ENCODE peak calls at places on chromosomes 16 and 17, in nine cellular contexts. Z is kidney, L is fibroblast of mammary gland, G is AG04449, I is HCT116, T is dorsolateral prefrontal cortex, N is colonic mucosa, C is K562, U is neural progenitor cell. H is an unnamed sample.

GRCh38 chr17:78356163-78356713 is 3.6 kb downstream of the SOCS3 start:
- DNase-seq in Z (peak), L (peak), G (no peak), I (no peak), T (no peak), N (peak), C (peak), U (peak), H (peak)

GRCh38 chr17:70171159-70171558 is 1.8 kb downstream of the KCNJ2 start:
- DNase-seq in Z (no peak), L (no peak), G (no peak), I (no peak), T (no peak), N (peak), C (no peak), U (no peak), H (no peak)

GRCh38 chr16:11354733-11355574 is 9.7 kb downstream of the RMI2 start:
- DNase-seq in Z (no peak), L (peak), G (no peak), I (no peak), T (no peak), N (no peak), C (peak), U (no peak), H (no peak)

GRCh38 chr17:37766951-37767350 is 22.1 kb upstream of the HNF1B start:
- DNase-seq in Z (no peak), L (no peak), G (no peak), I (no peak), T (no peak), N (no peak), C (no peak), U (no peak), H (no peak)

GRCh38 chr17:70208080-70208794 is 38.9 kb downstream of the KCNJ2 start:
- DNase-seq in Z (no peak), L (no peak), G (no peak), I (no peak), T (no peak), N (no peak), C (no peak), U (no peak), H (no peak)

GRCh38 chr16:89200850-89201466 is 621 bp upstream of the SLC22A31 start:
- DNase-seq in Z (peak), L (no peak), G (no peak), I (no peak), T (no peak), N (no peak), C (no peak), U (peak), H (peak)

GRCh38 chr16:65410801-65411200 is 288.9 kb upstream of the CDH11 start:
- DNase-seq in Z (no peak), L (peak), G (no peak), I (no peak), T (no peak), N (no peak), C (no peak), U (no peak), H (no peak)

GRCh38 chr16:72877374-72878028 is 170.4 kb downstream of the ZFHX3 start:
- DNase-seq in Z (no peak), L (peak), G (peak), I (peak), T (no peak), N (no peak), C (no peak), U (no peak), H (no peak)

GRCh38 chr16:86219655-86220445 is 290.5 kb upstream of the FOXF1 start:
- DNase-seq in Z (peak), L (peak), G (no peak), I (no peak), T (no peak), N (no peak), C (no peak), U (no peak), H (no peak)

GRCh38 chr17:11889266-11889665 is 108.0 kb downstream of the ZNF18 start:
- DNase-seq in Z (no peak), L (no peak), G (no peak), I (no peak), T (no peak), N (no peak), C (no peak), U (no peak), H (no peak)

GRCh38 chr16:81547194-81547918 is 102.7 kb downstream of the CMIP start:
- DNase-seq in Z (peak), L (no peak), G (no peak), I (no peak), T (no peak), N (no peak), C (no peak), U (no peak), H (no peak)

GRCh38 chr17:55441544-55441943 is 19.9 kb upstream of the MMD start:
- DNase-seq in Z (no peak), L (no peak), G (no peak), I (no peak), T (no peak), N (no peak), C (no peak), U (no peak), H (no peak)

GRCh38 chr16:88508376-88508867 is 55.3 kb downstream of the ZFPM1 start:
- DNase-seq in Z (no peak), L (no peak), G (no peak), I (no peak), T (no peak), N (no peak), C (peak), U (no peak), H (no peak)

GRCh38 chr16:85057948-85058347 is 30.4 kb downstream of the KIAA0513 start:
- DNase-seq in Z (no peak), L (no peak), G (no peak), I (no peak), T (no peak), N (no peak), C (no peak), U (no peak), H (no peak)

GRCh38 chr16:57123216-57123968 is 31.0 kb downstream of the CPNE2 start:
- DNase-seq in Z (no peak), L (no peak), G (no peak), I (no peak), T (no peak), N (no peak), C (peak), U (no peak), H (no peak)

GRCh38 chr17:8150194-8151119 is 1.7 kb downstream of the PER1 start:
- DNase-seq in Z (peak), L (no peak), G (no peak), I (no peak), T (no peak), N (no peak), C (no peak), U (no peak), H (no peak)

GRCh38 chr16:11016993-11017392 is 72.6 kb downstream of the CLEC16A start:
- DNase-seq in Z (no peak), L (peak), G (no peak), I (peak), T (no peak), N (peak), C (peak), U (no peak), H (no peak)

GRCh38 chr16:26053889-26054288 is 362.1 kb downstream of the HS3ST4 start:
- DNase-seq in Z (no peak), L (no peak), G (no peak), I (no peak), T (no peak), N (no peak), C (no peak), U (no peak), H (no peak)

GRCh38 chr17:80430446-80431245 is 15.7 kb downstream of the ENDOV start:
- DNase-seq in Z (peak), L (no peak), G (no peak), I (no peak), T (no peak), N (no peak), C (no peak), U (no peak), H (no peak)

GRCh38 chr17:18148586-18148985 is 35.0 kb upstream of the ALKBH5 start:
- DNase-seq in Z (no peak), L (no peak), G (no peak), I (no peak), T (no peak), N (no peak), C (no peak), U (no peak), H (no peak)

GRCh38 chr17:37661372-37662014 is 18.2 kb upstream of the DDX52 start:
- DNase-seq in Z (no peak), L (no peak), G (no peak), I (no peak), T (no peak), N (no peak), C (no peak), U (no peak), H (no peak)

GRCh38 chr17:28551421-28552186 is 820 bp downstream of the UNC119 start:
- DNase-seq in Z (peak), L (no peak), G (no peak), I (no peak), T (no peak), N (no peak), C (peak), U (peak), H (no peak)

GRCh38 chr16:30692381-30693074 is 6.4 kb upstream of the SRCAP start:
- DNase-seq in Z (no peak), L (no peak), G (no peak), I (no peak), T (no peak), N (no peak), C (no peak), U (no peak), H (no peak)

GRCh38 chr17:21613071-21613429 is 79.3 kb upstream of the KCNJ18 start:
- DNase-seq in Z (no peak), L (no peak), G (no peak), I (no peak), T (no peak), N (no peak), C (peak), U (no peak), H (no peak)

GRCh38 chr16:1548234-1548633 is 14.8 kb downstream of the TMEM204 start:
- DNase-seq in Z (no peak), L (no peak), G (no peak), I (no peak), T (no peak), N (no peak), C (no peak), U (no peak), H (no peak)

GRCh38 chr17:57366177-57366557 is 109.8 kb downstream of the MSI2 start:
- DNase-seq in Z (no peak), L (no peak), G (no peak), I (no peak), T (no peak), N (no peak), C (peak), U (no peak), H (no peak)

GRCh38 chr17:44536090-44536960 is 21.0 kb upstream of the FZD2 start:
- DNase-seq in Z (no peak), L (no peak), G (no peak), I (no peak), T (no peak), N (no peak), C (no peak), U (no peak), H (no peak)

DNA sequence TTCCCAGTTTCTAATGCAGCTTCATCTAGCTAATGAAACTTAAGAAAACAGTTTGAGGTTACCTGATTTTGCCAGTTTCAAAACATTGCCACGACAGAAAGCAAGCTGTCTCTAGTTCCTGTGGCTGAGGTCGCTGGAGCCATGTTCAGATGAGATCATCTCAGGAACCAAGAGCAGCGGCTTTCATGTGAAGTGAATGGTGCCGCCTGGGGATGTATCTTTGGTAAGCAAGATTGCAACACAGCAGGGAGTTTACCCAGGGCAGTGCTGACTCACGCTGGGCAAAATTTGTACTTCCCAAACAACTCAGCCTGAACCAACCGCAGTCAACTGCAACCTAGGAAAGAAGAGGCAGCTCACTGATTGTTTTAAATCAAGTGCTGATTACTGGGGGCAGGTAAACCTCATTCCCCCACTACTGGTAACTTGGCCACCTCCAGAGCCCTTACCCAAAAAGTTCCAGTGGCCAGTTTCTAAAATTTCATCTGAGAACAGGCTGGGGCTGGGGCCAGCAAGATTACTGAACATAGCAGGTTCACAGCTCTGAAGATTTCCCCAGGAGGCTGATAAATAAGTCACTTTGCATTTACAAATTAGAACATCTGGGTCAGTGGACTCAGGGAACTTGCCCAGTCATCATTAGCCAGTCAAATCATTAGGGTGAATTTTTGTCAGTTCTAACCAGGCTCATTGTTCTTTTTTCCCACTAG is at the start of gene RFFL:
- DNase-seq in Z (peak), L (peak), G (peak), I (peak), T (peak), N (peak), C (peak), U (peak), H (peak)
- TF ChIP-seq CTCF in Z (no peak), L (peak), G (peak), I (no peak), T (peak), N (no peak), C (peak), U (no peak), H (no peak)

GRCh38 chr17:42474270-42474669 is 15.6 kb downstream of the ATP6V0A1 start:
- DNase-seq in Z (no peak), L (no peak), G (no peak), I (no peak), T (no peak), N (no peak), C (no peak), U (no peak), H (no peak)
- TF ChIP-seq CTCF in Z (no peak), L (no peak), G (no peak), I (no peak), T (no peak), N (no peak), C (no peak), U (no peak), H (no peak)

GRCh38 chr16:50594332-50595260 is 46.4 kb downstream of the NKD1 start:
- DNase-seq in Z (no peak), L (no peak), G (no peak), I (no peak), T (no peak), N (no peak), C (no peak), U (no peak), H (no peak)

GRCh38 chr16:50591800-50592771 is 43.9 kb downstream of the NKD1 start:
- DNase-seq in Z (peak), L (no peak), G (no peak), I (no peak), T (peak), N (no peak), C (no peak), U (no peak), H (no peak)

GRCh38 chr16:50595854-50596253 is 47.7 kb downstream of the NKD1 start:
- DNase-seq in Z (no peak), L (no peak), G (no peak), I (no peak), T (no peak), N (no peak), C (no peak), U (no peak), H (no peak)

GRCh38 chr16:50592996-50593395 is 44.8 kb downstream of the NKD1 start:
- DNase-seq in Z (no peak), L (no peak), G (no peak), I (no peak), T (no peak), N (no peak), C (no peak), U (no peak), H (no peak)

GRCh38 chr16:50593410-50594139 is 45.4 kb downstream of the NKD1 start:
- DNase-seq in Z (no peak), L (peak), G (no peak), I (no peak), T (no peak), N (no peak), C (peak), U (peak), H (peak)
- TF ChIP-seq CTCF in Z (no peak), L (no peak), G (peak), I (peak), T (peak), N (no peak), C (peak), U (peak), H (peak)

GRCh38 chr17:627051-627450 is 87.6 kb downstream of the VPS53 start:
- DNase-seq in Z (no peak), L (no peak), G (no peak), I (no peak), T (no peak), N (no peak), C (no peak), U (no peak), H (no peak)
- TF ChIP-seq CTCF in Z (no peak), L (no peak), G (no peak), I (no peak), T (no peak), N (no peak), C (no peak), U (no peak), H (no peak)

DNA sequence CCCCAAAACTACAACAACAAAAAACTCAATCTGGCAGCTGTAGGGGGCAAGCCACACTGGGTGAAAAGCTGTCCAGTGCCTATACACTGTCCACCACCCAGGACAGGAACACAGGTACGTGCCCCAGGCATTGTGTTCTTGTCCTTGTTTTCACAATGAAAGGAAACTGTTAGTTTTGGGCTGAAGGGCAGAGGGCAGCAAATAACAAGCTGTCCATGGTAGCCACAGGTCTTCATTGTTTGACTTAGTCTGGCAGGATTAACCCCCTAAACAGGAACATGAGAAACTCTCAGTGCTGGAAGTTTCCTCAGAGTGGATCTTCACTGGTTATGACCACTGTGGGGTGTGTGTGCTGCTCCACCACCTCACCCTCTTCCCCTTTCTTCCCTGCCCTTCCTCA is 224.6 kb upstream of the N4BP1 start:
- DNase-seq in Z (no peak), L (peak), G (no peak), I (no peak), T (no peak), N (no peak), C (no peak), U (peak), H (no peak)
- TF ChIP-seq CTCF in Z (no peak), L (no peak), G (no peak), I (no peak), T (peak), N (no peak), C (no peak), U (peak), H (no peak)

GRCh38 chr17:71760062-71760720 is 360.6 kb upstream of the SOX9 start:
- DNase-seq in Z (no peak), L (peak), G (no peak), I (no peak), T (no peak), N (no peak), C (no peak), U (no peak), H (no peak)
- TF ChIP-seq CTCF in Z (no peak), L (no peak), G (no peak), I (peak), T (no peak), N (peak), C (no peak), U (peak), H (no peak)

GRCh38 chr16:67525176-67525860 is 3.3 kb upstream of the RIPOR1 start:
- DNase-seq in Z (no peak), L (no peak), G (no peak), I (no peak), T (no peak), N (no peak), C (no peak), U (no peak), H (no peak)
- TF ChIP-seq CTCF in Z (no peak), L (no peak), G (peak), I (no peak), T (no peak), N (no peak), C (peak), U (no peak), H (no peak)

H was measured in nephron progenitor cell.